ENCODE peak calls at places on chromosomes 11 and 22, in eight cellular contexts. One of them, this sample, is unnamed.

GRCh38 chr22:25582946-25583345 is 18.5 kb downstream of the GRK3 start:
- DNase-seq in right lobe of liver: no peak
- DNase-seq in IMR-90: peak; percentile 67
- DNase-seq in vagina: no peak
- DNase-seq in body of pancreas: no peak
- DNase-seq in esophagus squamous epithelium: no peak
- DNase-seq in A549: no peak
- DNase-seq in uterus: no peak
- DNase-seq in this sample: no peak

GRCh38 chr11:100630898-100631297 is 56.2 kb upstream of the ARHGAP42 start:
- DNase-seq in right lobe of liver: peak; percentile 76
- DNase-seq in IMR-90: peak; percentile 56
- DNase-seq in vagina: no peak
- DNase-seq in body of pancreas: no peak
- DNase-seq in esophagus squamous epithelium: no peak
- DNase-seq in A549: no peak
- DNase-seq in uterus: no peak
- DNase-seq in this sample: no peak

GRCh38 chr11:44609028-44609782 is 43.7 kb downstream of the CD82 start:
- DNase-seq in right lobe of liver: no peak
- DNase-seq in IMR-90: no peak
- DNase-seq in vagina: no peak
- DNase-seq in body of pancreas: no peak
- DNase-seq in esophagus squamous epithelium: peak; percentile 10
- DNase-seq in A549: no peak
- DNase-seq in uterus: no peak
- DNase-seq in this sample: no peak

GRCh38 chr11:3154001-3154599 is 11.0 kb downstream of the OSBPL5 start:
- DNase-seq in right lobe of liver: peak; percentile 58
- DNase-seq in IMR-90: no peak
- DNase-seq in vagina: no peak
- DNase-seq in body of pancreas: no peak
- DNase-seq in esophagus squamous epithelium: no peak
- DNase-seq in A549: no peak
- DNase-seq in uterus: no peak
- DNase-seq in this sample: no peak

GRCh38 chr11:17208257-17208999 is 642 bp upstream of the PIK3C2A start:
- DNase-seq in right lobe of liver: no peak
- DNase-seq in IMR-90: peak; percentile 59
- DNase-seq in vagina: no peak
- DNase-seq in body of pancreas: peak; percentile 69
- DNase-seq in esophagus squamous epithelium: no peak
- DNase-seq in A549: peak; percentile 84
- DNase-seq in uterus: no peak
- DNase-seq in this sample: peak; percentile 55

GRCh38 chr22:25417792-25418191 is 146.7 kb upstream of the GRK3 start:
- DNase-seq in right lobe of liver: no peak
- DNase-seq in IMR-90: no peak
- DNase-seq in vagina: no peak
- DNase-seq in body of pancreas: no peak
- DNase-seq in esophagus squamous epithelium: no peak
- DNase-seq in A549: no peak
- DNase-seq in uterus: no peak
- DNase-seq in this sample: no peak

GRCh38 chr11:65865550-65866172 is 5.4 kb downstream of the MUS81 start:
- DNase-seq in right lobe of liver: no peak
- DNase-seq in IMR-90: no peak
- DNase-seq in vagina: no peak
- DNase-seq in body of pancreas: peak; percentile 10
- DNase-seq in esophagus squamous epithelium: no peak
- DNase-seq in A549: no peak
- DNase-seq in uterus: peak; percentile 18
- DNase-seq in this sample: no peak

GRCh38 chr22:21587803-21588611 is 20.5 kb downstream of the UBE2L3 start:
- DNase-seq in right lobe of liver: no peak
- DNase-seq in IMR-90: peak; percentile 67
- DNase-seq in vagina: no peak
- DNase-seq in body of pancreas: no peak
- DNase-seq in esophagus squamous epithelium: no peak
- DNase-seq in A549: no peak
- DNase-seq in uterus: no peak
- DNase-seq in this sample: no peak

DNA sequence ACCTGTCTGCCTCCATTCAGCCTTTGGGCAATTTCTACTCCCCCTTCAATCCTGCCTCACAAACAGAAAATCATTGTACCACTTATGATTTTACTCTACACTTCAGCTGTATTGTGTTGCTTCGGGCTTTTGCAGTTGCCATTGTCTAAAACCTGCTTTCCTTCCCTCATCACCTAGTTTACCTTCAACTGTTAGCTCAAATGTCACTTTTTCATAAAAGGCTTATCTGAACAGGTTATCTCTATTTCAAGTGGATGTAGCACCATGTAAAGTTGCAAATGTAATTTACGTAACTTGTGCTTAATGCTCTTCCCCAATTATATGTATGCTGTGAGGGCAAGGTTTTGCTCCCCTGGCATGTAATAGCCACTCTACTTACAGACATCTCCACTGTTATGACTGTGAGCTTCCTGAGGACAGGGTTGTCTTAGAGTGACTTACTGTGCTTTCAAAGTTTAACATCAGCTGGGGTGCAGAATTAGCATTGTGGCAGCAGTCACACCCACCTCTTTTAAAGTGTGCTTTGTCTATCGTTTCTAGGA is 5.4 kb downstream of the RPS25 start:
- DNase-seq in right lobe of liver: no peak
- DNase-seq in IMR-90: no peak
- DNase-seq in vagina: no peak
- DNase-seq in body of pancreas: no peak
- DNase-seq in esophagus squamous epithelium: no peak
- DNase-seq in A549: no peak
- DNase-seq in uterus: no peak
- DNase-seq in this sample: no peak
- TF ChIP-seq POLR2A in right lobe of liver: no peak
- TF ChIP-seq POLR2A in IMR-90: no peak
- TF ChIP-seq POLR2A in vagina: no peak
- TF ChIP-seq POLR2A in body of pancreas: no peak
- TF ChIP-seq POLR2A in esophagus squamous epithelium: no peak
- TF ChIP-seq POLR2A in A549: no peak
- TF ChIP-seq POLR2A in uterus: no peak
- TF ChIP-seq POLR2A in this sample: no peak

GRCh38 chr11:93858376-93858775 is 8.0 kb upstream of the VSTM5 start:
- DNase-seq in right lobe of liver: no peak
- DNase-seq in IMR-90: no peak
- DNase-seq in vagina: no peak
- DNase-seq in body of pancreas: no peak
- DNase-seq in esophagus squamous epithelium: no peak
- DNase-seq in A549: no peak
- DNase-seq in uterus: no peak
- DNase-seq in this sample: no peak

GRCh38 chr11:93861808-93862207 is 11.4 kb upstream of the VSTM5 start:
- DNase-seq in right lobe of liver: no peak
- DNase-seq in IMR-90: no peak
- DNase-seq in vagina: no peak
- DNase-seq in body of pancreas: no peak
- DNase-seq in esophagus squamous epithelium: no peak
- DNase-seq in A549: no peak
- DNase-seq in uterus: no peak
- DNase-seq in this sample: no peak

GRCh38 chr11:93852242-93852641 is 1.8 kb upstream of the VSTM5 start:
- DNase-seq in right lobe of liver: no peak
- DNase-seq in IMR-90: no peak
- DNase-seq in vagina: peak; percentile 84
- DNase-seq in body of pancreas: no peak
- DNase-seq in esophagus squamous epithelium: no peak
- DNase-seq in A549: no peak
- DNase-seq in uterus: no peak
- DNase-seq in this sample: no peak

GRCh38 chr11:93857413-93858185 is 7.2 kb upstream of the VSTM5 start:
- DNase-seq in right lobe of liver: no peak
- DNase-seq in IMR-90: no peak
- DNase-seq in vagina: no peak
- DNase-seq in body of pancreas: no peak
- DNase-seq in esophagus squamous epithelium: no peak
- DNase-seq in A549: no peak
- DNase-seq in uterus: no peak
- DNase-seq in this sample: no peak
- H3K4me1 ChIP-seq in right lobe of liver: no peaks in the 10 kb centered on the region
- H3K4me1 ChIP-seq in IMR-90: no peaks in the 10 kb centered on the region
- H3K4me1 ChIP-seq in vagina: no peaks in the 10 kb centered on the region
- H3K4me1 ChIP-seq in body of pancreas: no peaks in the 10 kb centered on the region
- H3K4me1 ChIP-seq in esophagus squamous epithelium: no peaks in the 10 kb centered on the region
- H3K4me1 ChIP-seq in A549: no peaks in the 10 kb centered on the region
- H3K4me1 ChIP-seq in uterus: no peaks in the 10 kb centered on the region
- H3K4me1 ChIP-seq in this sample: peaks cover 3% of the 10 kb centered on the region

GRCh38 chr11:1559103-1559951 is 12.7 kb downstream of the DUSP8 start:
- DNase-seq in right lobe of liver: peak; percentile 98
- DNase-seq in IMR-90: peak; percentile 66
- DNase-seq in vagina: no peak
- DNase-seq in body of pancreas: peak; percentile 98
- DNase-seq in esophagus squamous epithelium: no peak
- DNase-seq in A549: peak; percentile 65
- DNase-seq in uterus: peak; percentile 89
- DNase-seq in this sample: peak; percentile 92
- TF ChIP-seq POLR2A in right lobe of liver: peak; percentile 80
- TF ChIP-seq POLR2A in IMR-90: no peak
- TF ChIP-seq POLR2A in vagina: no peak
- TF ChIP-seq POLR2A in body of pancreas: peak; percentile 77
- TF ChIP-seq POLR2A in esophagus squamous epithelium: no peak
- TF ChIP-seq POLR2A in A549: no peak
- TF ChIP-seq POLR2A in uterus: peak; percentile 48
- TF ChIP-seq POLR2A in this sample: no peak

GRCh38 chr11:86952933-86953637 is 2.1 kb downstream of the FZD4 start:
- DNase-seq in right lobe of liver: no peak
- DNase-seq in IMR-90: peak; percentile 59
- DNase-seq in vagina: no peak
- DNase-seq in body of pancreas: no peak
- DNase-seq in esophagus squamous epithelium: no peak
- DNase-seq in A549: no peak
- DNase-seq in uterus: no peak
- DNase-seq in this sample: no peak
- H3K4me1 ChIP-seq in right lobe of liver: no peaks in the 10 kb centered on the region
- H3K4me1 ChIP-seq in IMR-90: peaks cover 12% of the 10 kb centered on the region
- H3K4me1 ChIP-seq in vagina: peaks cover 51% of the 10 kb centered on the region
- H3K4me1 ChIP-seq in body of pancreas: peaks cover 53% of the 10 kb centered on the region
- H3K4me1 ChIP-seq in esophagus squamous epithelium: peaks cover 9% of the 10 kb centered on the region
- H3K4me1 ChIP-seq in A549: peaks cover 9% of the 10 kb centered on the region
- H3K4me1 ChIP-seq in uterus: no peaks in the 10 kb centered on the region
- H3K4me1 ChIP-seq in this sample: no peaks in the 10 kb centered on the region

DNA sequence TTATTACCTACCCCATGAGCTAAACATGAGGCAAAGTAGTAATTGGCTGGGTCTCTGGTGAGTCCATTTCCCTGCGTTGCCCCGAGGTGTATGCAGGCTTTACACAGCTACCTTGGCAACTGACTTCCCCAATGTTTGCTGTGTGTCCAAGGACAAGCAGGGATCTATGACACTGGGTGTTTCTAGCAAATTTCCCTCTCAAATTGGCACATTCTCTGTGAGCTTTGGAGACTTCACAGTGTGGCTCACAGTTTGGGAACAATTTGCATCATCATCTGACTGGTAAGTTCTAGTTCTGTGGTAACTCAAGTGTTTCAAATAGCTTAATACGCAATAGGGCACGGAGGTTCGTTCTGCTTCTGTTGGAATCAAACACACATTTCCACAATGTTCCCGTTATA is 12.5 kb downstream of the NNMT start:
- DNase-seq in right lobe of liver: peak; percentile 80
- DNase-seq in IMR-90: no peak
- DNase-seq in vagina: no peak
- DNase-seq in body of pancreas: no peak
- DNase-seq in esophagus squamous epithelium: no peak
- DNase-seq in A549: no peak
- DNase-seq in uterus: no peak
- DNase-seq in this sample: peak; percentile 64
- TF ChIP-seq POLR2A in right lobe of liver: peak; percentile 45
- TF ChIP-seq POLR2A in IMR-90: no peak
- TF ChIP-seq POLR2A in vagina: no peak
- TF ChIP-seq POLR2A in body of pancreas: no peak
- TF ChIP-seq POLR2A in esophagus squamous epithelium: no peak
- TF ChIP-seq POLR2A in A549: no peak
- TF ChIP-seq POLR2A in uterus: no peak
- TF ChIP-seq POLR2A in this sample: no peak

GRCh38 chr11:64240467-64241174 is at the start of gene FKBP2:
- DNase-seq in right lobe of liver: peak; percentile 99
- DNase-seq in IMR-90: peak; percentile 95
- DNase-seq in vagina: no peak
- DNase-seq in body of pancreas: peak; percentile 98
- DNase-seq in esophagus squamous epithelium: peak; percentile 91
- DNase-seq in A549: peak; percentile 98
- DNase-seq in uterus: peak; percentile 99
- DNase-seq in this sample: peak; percentile 98
- H3K4me1 ChIP-seq in right lobe of liver: no peaks in the 10 kb centered on the region
- H3K4me1 ChIP-seq in IMR-90: peaks cover 15% of the 10 kb centered on the region
- H3K4me1 ChIP-seq in vagina: peaks cover 61% of the 10 kb centered on the region
- H3K4me1 ChIP-seq in body of pancreas: peaks cover 78% of the 10 kb centered on the region
- H3K4me1 ChIP-seq in esophagus squamous epithelium: peaks cover 68% of the 10 kb centered on the region
- H3K4me1 ChIP-seq in A549: peaks cover 43% of the 10 kb centered on the region
- H3K4me1 ChIP-seq in uterus: peaks cover 10% of the 10 kb centered on the region
- H3K4me1 ChIP-seq in this sample: peaks cover 13% of the 10 kb centered on the region

GRCh38 chr11:70524096-70524922 is 126.0 kb downstream of the CTTN start:
- DNase-seq in right lobe of liver: peak; percentile 24
- DNase-seq in IMR-90: peak; percentile 18
- DNase-seq in vagina: no peak
- DNase-seq in body of pancreas: no peak
- DNase-seq in esophagus squamous epithelium: no peak
- DNase-seq in A549: no peak
- DNase-seq in uterus: no peak
- DNase-seq in this sample: no peak

GRCh38 chr11:70522261-70522612 is 123.9 kb downstream of the CTTN start:
- DNase-seq in right lobe of liver: no peak
- DNase-seq in IMR-90: no peak
- DNase-seq in vagina: no peak
- DNase-seq in body of pancreas: no peak
- DNase-seq in esophagus squamous epithelium: no peak
- DNase-seq in A549: no peak
- DNase-seq in uterus: no peak
- DNase-seq in this sample: no peak

GRCh38 chr11:70522613-70523311 is 124.4 kb downstream of the CTTN start:
- DNase-seq in right lobe of liver: peak; percentile 34
- DNase-seq in IMR-90: no peak
- DNase-seq in vagina: no peak
- DNase-seq in body of pancreas: no peak
- DNase-seq in esophagus squamous epithelium: no peak
- DNase-seq in A549: no peak
- DNase-seq in uterus: no peak
- DNase-seq in this sample: no peak

GRCh38 chr11:70525006-70525405 is 126.7 kb downstream of the CTTN start:
- DNase-seq in right lobe of liver: peak; percentile 25
- DNase-seq in IMR-90: no peak
- DNase-seq in vagina: no peak
- DNase-seq in body of pancreas: no peak
- DNase-seq in esophagus squamous epithelium: no peak
- DNase-seq in A549: no peak
- DNase-seq in uterus: no peak
- DNase-seq in this sample: no peak

GRCh38 chr11:70523384-70524095 is 125.2 kb downstream of the CTTN start:
- DNase-seq in right lobe of liver: peak; percentile 27
- DNase-seq in IMR-90: no peak
- DNase-seq in vagina: no peak
- DNase-seq in body of pancreas: no peak
- DNase-seq in esophagus squamous epithelium: no peak
- DNase-seq in A549: no peak
- DNase-seq in uterus: no peak
- DNase-seq in this sample: no peak
- TF ChIP-seq POLR2A in right lobe of liver: no peak
- TF ChIP-seq POLR2A in IMR-90: no peak
- TF ChIP-seq POLR2A in vagina: no peak
- TF ChIP-seq POLR2A in body of pancreas: no peak
- TF ChIP-seq POLR2A in esophagus squamous epithelium: no peak
- TF ChIP-seq POLR2A in A549: no peak
- TF ChIP-seq POLR2A in uterus: no peak
- TF ChIP-seq POLR2A in this sample: no peak